ENCODE peak calls at places on chromosome 7, in nine cellular contexts. U, M, H, L, K, R, X, A and Q are unnamed samples.

GRCh38 chr7:45890902-45891461 is 2.7 kb downstream of the IGFBP1 start:
- DNase-seq in U (peak), M (peak), H (peak), L (no peak), K (peak), R (no peak), X (peak), A (peak), Q (no peak)

GRCh38 chr7:23333671-23334246 is 34.6 kb downstream of the MALSU1 start:
- DNase-seq in U (peak), M (peak), H (no peak), L (no peak), K (peak), R (no peak), X (peak), A (no peak), Q (no peak)

GRCh38 chr7:69967152-69967591 is 368.9 kb downstream of the AUTS2 start:
- DNase-seq in U (no peak), M (peak), H (peak), L (no peak), K (no peak), R (no peak), X (no peak), A (no peak), Q (no peak)

GRCh38 chr7:51472873-51473272 is 156.3 kb upstream of the COBL start:
- DNase-seq in U (no peak), M (no peak), H (no peak), L (no peak), K (no peak), R (no peak), X (no peak), A (no peak), Q (no peak)

GRCh38 chr7:78124221-78124620 is 325.6 kb downstream of the PHTF2 start:
- DNase-seq in U (no peak), M (no peak), H (no peak), L (no peak), K (no peak), R (no peak), X (no peak), A (no peak), Q (no peak)

GRCh38 chr7:135827391-135827790 is 78.8 kb upstream of the FAM180A start:
- DNase-seq in U (no peak), M (no peak), H (no peak), L (no peak), K (peak), R (no peak), X (no peak), A (no peak), Q (no peak)

GRCh38 chr7:132575336-132575986 is 809 bp downstream of the PLXNA4 start:
- DNase-seq in U (peak), M (peak), H (peak), L (no peak), K (peak), R (peak), X (no peak), A (no peak), Q (no peak)

GRCh38 chr7:130841416-130841815 is 107.4 kb upstream of the KLF14 start:
- DNase-seq in U (no peak), M (no peak), H (no peak), L (no peak), K (no peak), R (peak), X (no peak), A (no peak), Q (no peak)

GRCh38 chr7:96548664-96549063 is 161.0 kb downstream of the SEM1 start:
- DNase-seq in U (no peak), M (no peak), H (no peak), L (no peak), K (no peak), R (no peak), X (peak), A (peak), Q (no peak)

GRCh38 chr7:116277070-116277469 is 66.7 kb downstream of the TES start:
- DNase-seq in U (no peak), M (no peak), H (peak), L (no peak), K (no peak), R (no peak), X (no peak), A (no peak), Q (no peak)

GRCh38 chr7:95899919-95900513 is 127.7 kb downstream of the DYNC1I1 start:
- DNase-seq in U (no peak), M (no peak), H (peak), L (no peak), K (no peak), R (no peak), X (no peak), A (no peak), Q (no peak)

GRCh38 chr7:97119747-97120146 is 2.2 kb downstream of the SDHAF3 start:
- DNase-seq in U (no peak), M (no peak), H (no peak), L (no peak), K (no peak), R (no peak), X (no peak), A (no peak), Q (no peak)

GRCh38 chr7:16739863-16740622 is 13.5 kb upstream of the TSPAN13 start:
- DNase-seq in U (peak), M (peak), H (peak), L (no peak), K (peak), R (no peak), X (peak), A (no peak), Q (no peak)

GRCh38 chr7:120741371-120742042 is 116.4 kb downstream of the TSPAN12 start:
- DNase-seq in U (no peak), M (no peak), H (no peak), L (no peak), K (no peak), R (no peak), X (no peak), A (no peak), Q (no peak)

GRCh38 chr7:53350241-53350640 is 314.8 kb downstream of the POM121L12 start:
- DNase-seq in U (no peak), M (no peak), H (peak), L (no peak), K (no peak), R (peak), X (no peak), A (no peak), Q (no peak)

GRCh38 chr7:76069238-76069638 is 21.3 kb downstream of the MDH2 start:
- DNase-seq in U (peak), M (peak), H (peak), L (no peak), K (peak), R (no peak), X (peak), A (no peak), Q (peak)